ENCODE peak calls at places on chromosomes 5 and 9, in six cellular contexts. G is HS-5; Y is activated gamma-delta T cell treated with Interleukin-2 at 50 U/mL for 16 hours; V is activated CD4-positive, CD25-positive, alpha-beta regulatory T cell treated with anti-CD3 and anti-CD28 coated beads, Interleukin-2, amount 50 U/mL, for 16 hours; K is GM10248; L is ELR. O is an unnamed sample.

GRCh38 chr9:37925786-37926736 is 22.1 kb upstream of the SLC25A51 start:
- DNase-seq in G (no peak), Y (no peak), V (no peak), K (no peak), L (peak; percentile 58), O (no peak)

GRCh38 chr9:98867434-98868168 is 60.1 kb downstream of the GALNT12 start:
- DNase-seq in G (peak; percentile 72), Y (no peak), V (no peak), K (no peak), L (peak; percentile 59), O (no peak)

GRCh38 chr5:15539951-15540350 is 40.0 kb downstream of the FBXL7 start:
- DNase-seq in G (no peak), Y (no peak), V (no peak), K (no peak), L (peak; percentile 12), O (no peak)

GRCh38 chr5:160083501-160083900 is 35.7 kb downstream of the PWWP2A start:
- DNase-seq in G (no peak), Y (no peak), V (no peak), K (no peak), L (peak; percentile 85), O (no peak)

GRCh38 chr5:159533197-159533596 is 202.9 kb upstream of the IL12B start:
- DNase-seq in G (no peak), Y (no peak), V (no peak), K (no peak), L (peak; percentile 58), O (no peak)

GRCh38 chr9:88076286-88077070 is 61.8 kb downstream of the SPATA31C2 start:
- DNase-seq in G (no peak), Y (no peak), V (no peak), K (no peak), L (peak; percentile 76), O (no peak)

GRCh38 chr5:6462671-6463070 is 14.0 kb downstream of the UBE2QL1 start:
- DNase-seq in G (no peak), Y (no peak), V (no peak), K (no peak), L (no peak), O (no peak)

GRCh38 chr5:100273846-100274580 is 261.2 kb upstream of the FAM174A start:
- DNase-seq in G (no peak), Y (no peak), V (no peak), K (no peak), L (no peak), O (no peak)

GRCh38 chr9:136060671-136061371 is 34.3 kb downstream of the NACC2 start:
- DNase-seq in G (no peak), Y (no peak), V (no peak), K (no peak), L (no peak), O (no peak)

GRCh38 chr5:72328172-72328571 is 8.0 kb downstream of the PTCD2 start:
- DNase-seq in G (no peak), Y (no peak), V (no peak), K (no peak), L (no peak), O (no peak)

GRCh38 chr9:130118841-130119520 is 53.2 kb upstream of the NCS1 start:
- DNase-seq in G (no peak), Y (no peak), V (no peak), K (no peak), L (no peak), O (no peak)

GRCh38 chr9:109277451-109277850 is 43.4 kb downstream of the EPB41L4B start:
- DNase-seq in G (no peak), Y (no peak), V (no peak), K (no peak), L (no peak), O (no peak)

GRCh38 chr9:94600258-94600657 is 6.6 kb upstream of the FBP2 start:
- DNase-seq in G (no peak), Y (no peak), V (no peak), K (no peak), L (no peak), O (no peak)

GRCh38 chr9:20593551-20593950 is 28.7 kb downstream of the MLLT3 start:
- DNase-seq in G (no peak), Y (no peak), V (no peak), K (no peak), L (peak; percentile 70), O (no peak)

GRCh38 chr9:111179577-111179976 is 141.3 kb upstream of the LPAR1 start:
- DNase-seq in G (no peak), Y (no peak), V (no peak), K (no peak), L (no peak), O (peak; percentile 16)

GRCh38 chr9:127991017-127991756 is 10.4 kb upstream of the EEIG1 start:
- DNase-seq in G (no peak), Y (no peak), V (no peak), K (no peak), L (peak; percentile 31), O (no peak)

GRCh38 chr9:108547736-108548135 is 308.1 kb downstream of the ACTL7B start:
- DNase-seq in G (no peak), Y (no peak), V (no peak), K (no peak), L (peak; percentile 25), O (no peak)

GRCh38 chr5:144583493-144584154 is 413.0 kb downstream of the KCTD16 start:
- DNase-seq in G (no peak), Y (no peak), V (no peak), K (no peak), L (no peak), O (no peak)

GRCh38 chr9:136748656-136749551 is 579 bp upstream of the LCN6 start:
- DNase-seq in G (no peak), Y (no peak), V (no peak), K (no peak), L (no peak), O (no peak)

GRCh38 chr9:109793921-109794320 is 13.9 kb downstream of the PALM2AKAP2 start:
- DNase-seq in G (no peak), Y (no peak), V (no peak), K (no peak), L (no peak), O (no peak)

GRCh38 chr9:32986971-32987370 is 14.5 kb downstream of the APTX start:
- DNase-seq in G (no peak), Y (no peak), V (no peak), K (no peak), L (peak; percentile 17), O (no peak)

GRCh38 chr5:60544162-60544561 is 155.8 kb downstream of the DEPDC1B start:
- DNase-seq in G (no peak), Y (no peak), V (no peak), K (no peak), L (no peak), O (no peak)

GRCh38 chr5:105133087-105133486 is 1570.5 kb upstream of the NUDT12 start:
- DNase-seq in G (no peak), Y (no peak), V (no peak), K (no peak), L (no peak), O (no peak)

GRCh38 chr9:124291801-124292396 is 34.1 kb downstream of the NEK6 start:
- DNase-seq in G (no peak), Y (no peak), V (no peak), K (peak; percentile 76), L (no peak), O (peak; percentile 77)

GRCh38 chr5:17056056-17056690 is 120.1 kb upstream of the MYO10 start:
- DNase-seq in G (no peak), Y (no peak), V (no peak), K (no peak), L (peak; percentile 13), O (no peak)

GRCh38 chr5:63923914-63924313 is 38.3 kb downstream of the HTR1A start:
- DNase-seq in G (no peak), Y (no peak), V (no peak), K (no peak), L (no peak), O (no peak)

GRCh38 chr9:114930063-114930812 is at the start of gene TNFSF8:
- DNase-seq in G (no peak), Y (peak; percentile 81), V (peak; percentile 41), K (peak; percentile 27), L (no peak), O (no peak)

GRCh38 chr5:95866431-95867063 is 44.0 kb upstream of the GLRX start:
- DNase-seq in G (no peak), Y (no peak), V (no peak), K (no peak), L (peak; percentile 66), O (no peak)

GRCh38 chr9:129283705-129284606 is 105.9 kb upstream of the IER5L start:
- DNase-seq in G (no peak), Y (no peak), V (no peak), K (no peak), L (no peak), O (no peak)

GRCh38 chr5:155455791-155456514 is 442.4 kb downstream of the KIF4B start:
- DNase-seq in G (no peak), Y (no peak), V (no peak), K (no peak), L (no peak), O (no peak)

GRCh38 chr5:78777901-78778300 is 129.3 kb upstream of the LHFPL2 start:
- DNase-seq in G (no peak), Y (no peak), V (no peak), K (no peak), L (no peak), O (no peak)

GRCh38 chr9:112831281-112831851 is 59.3 kb downstream of the SLC46A2 start:
- DNase-seq in G (no peak), Y (no peak), V (no peak), K (no peak), L (no peak), O (no peak)

GRCh38 chr5:116650544-116650943 is 75.9 kb upstream of the SEMA6A start:
- DNase-seq in G (no peak), Y (no peak), V (no peak), K (no peak), L (no peak), O (no peak)

GRCh38 chr5:130055572-130055971 is 151.3 kb downstream of the CHSY3 start:
- DNase-seq in G (no peak), Y (no peak), V (no peak), K (no peak), L (no peak), O (no peak)

GRCh38 chr9:128712451-128713410 is 10.4 kb downstream of the PKN3 start:
- DNase-seq in G (no peak), Y (no peak), V (no peak), K (no peak), L (no peak), O (no peak)

GRCh38 chr9:16873131-16873787 is 2.8 kb upstream of the BNC2 start:
- DNase-seq in G (no peak), Y (no peak), V (no peak), K (no peak), L (peak; percentile 40), O (no peak)

O was measured in GM12878.